ENCODE peak calls at places on chromosome 22, in six cellular contexts. R is CD8-positive, alpha-beta T cell; V is kidney; H is mesendoderm; N is transverse colon; Y is left ventricle myocardium inferior. I is an unnamed sample. For H3K4me1, the result is how much of the 10 kb centered on the place peaks cover.

GRCh38 chr22:20244744-20245576 is 23.2 kb downstream of the RTN4R start:
- DNase-seq in R (peak), V (no peak), H (no peak), N (peak), Y (no peak), I (no peak)

GRCh38 chr22:34986461-34986977 is 79.4 kb upstream of the ISX start:
- DNase-seq in R (no peak), V (no peak), H (no peak), N (no peak), Y (no peak), I (no peak)

GRCh38 chr22:37018815-37019308 is 385 bp downstream of the TST start:
- DNase-seq in R (no peak), V (peak), H (peak), N (peak), Y (peak), I (peak)

GRCh38 chr22:20542736-20543135 is 35.3 kb downstream of the MED15 start:
- DNase-seq in R (no peak), V (no peak), H (no peak), N (no peak), Y (no peak), I (no peak)

GRCh38 chr22:48431014-48431413 is 1396.7 kb downstream of the BRD1 start:
- DNase-seq in R (no peak), V (no peak), H (no peak), N (no peak), Y (no peak), I (no peak)

GRCh38 chr22:45240137-45240809 is 421 bp downstream of the KIAA0930 start:
- DNase-seq in R (no peak), V (no peak), H (peak), N (peak), Y (no peak), I (peak)

GRCh38 chr22:33803371-33803770 is 116.9 kb downstream of the LARGE1 start:
- DNase-seq in R (no peak), V (no peak), H (peak), N (no peak), Y (no peak), I (no peak)

GRCh38 chr22:23251445-23252093 is 71.3 kb downstream of the BCR start:
- DNase-seq in R (no peak), V (no peak), H (peak), N (peak), Y (no peak), I (no peak)

GRCh38 chr22:36125994-36126531 is 34.5 kb downstream of the APOL3 start:
- DNase-seq in R (no peak), V (peak), H (no peak), N (no peak), Y (no peak), I (no peak)

GRCh38 chr22:44668190-44668885 is 33.7 kb upstream of the PRR5 start:
- DNase-seq in R (peak), V (peak), H (no peak), N (no peak), Y (no peak), I (peak)

GRCh38 chr22:24803064-24803542 is 2.9 kb upstream of the SGSM1 start:
- DNase-seq in R (peak), V (no peak), H (peak), N (peak), Y (peak), I (peak)

GRCh38 chr22:44718418-44718817 is 16.4 kb downstream of the PRR5 start:
- DNase-seq in R (no peak), V (no peak), H (no peak), N (no peak), Y (no peak), I (no peak)

GRCh38 chr22:49017769-49018330 is 809.8 kb downstream of the BRD1 start:
- DNase-seq in R (no peak), V (peak), H (no peak), N (no peak), Y (no peak), I (peak)

DNA sequence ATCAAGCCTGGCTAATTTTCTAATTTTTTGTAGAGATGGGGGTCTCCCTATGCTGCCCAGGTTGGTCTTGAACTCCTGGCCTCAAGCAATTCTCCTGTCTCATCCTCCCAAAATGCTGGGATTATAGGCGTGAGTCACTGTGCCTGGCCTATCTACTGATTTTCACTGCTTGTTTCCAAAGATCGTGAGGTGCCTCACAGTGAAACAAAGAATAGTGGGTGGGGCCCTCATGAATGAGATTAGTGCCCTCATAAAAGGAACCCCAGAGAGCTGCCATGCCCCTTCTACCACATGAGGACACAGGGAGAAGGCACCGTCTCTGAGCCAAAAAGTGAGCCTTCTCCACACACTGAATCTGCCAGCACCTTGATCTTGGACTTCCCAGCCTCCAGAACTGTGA is 23.5 kb downstream of the TMEM184B start:
- DNase-seq in R (no peak), V (no peak), H (no peak), N (no peak), Y (no peak), I (no peak)
- H3K4me1 ChIP-seq in R (under half), V (under half), H (under half), N (under half), Y (half or more), I (under half)

GRCh38 chr22:31096637-31097274 is 10.6 kb downstream of the SELENOM start:
- DNase-seq in R (no peak), V (no peak), H (no peak), N (no peak), Y (no peak), I (peak)
- H3K4me1 ChIP-seq in R (under half), V (under half), H (under half), N (under half), Y (half or more), I (under half)

GRCh38 chr22:42716221-42716620 is 4.4 kb downstream of the A4GALT start:
- DNase-seq in R (no peak), V (no peak), H (no peak), N (no peak), Y (no peak), I (no peak)
- H3K4me1 ChIP-seq in R (under half), V (under half), H (under half), N (under half), Y (half or more), I (under half)

GRCh38 chr22:46735747-46736608 is 2.1 kb downstream of the CERK start:
- DNase-seq in R (no peak), V (peak), H (peak), N (no peak), Y (no peak), I (peak)
- H3K4me1 ChIP-seq in R (half or more), V (half or more), H (under half), N (under half), Y (half or more), I (under half)

DNA sequence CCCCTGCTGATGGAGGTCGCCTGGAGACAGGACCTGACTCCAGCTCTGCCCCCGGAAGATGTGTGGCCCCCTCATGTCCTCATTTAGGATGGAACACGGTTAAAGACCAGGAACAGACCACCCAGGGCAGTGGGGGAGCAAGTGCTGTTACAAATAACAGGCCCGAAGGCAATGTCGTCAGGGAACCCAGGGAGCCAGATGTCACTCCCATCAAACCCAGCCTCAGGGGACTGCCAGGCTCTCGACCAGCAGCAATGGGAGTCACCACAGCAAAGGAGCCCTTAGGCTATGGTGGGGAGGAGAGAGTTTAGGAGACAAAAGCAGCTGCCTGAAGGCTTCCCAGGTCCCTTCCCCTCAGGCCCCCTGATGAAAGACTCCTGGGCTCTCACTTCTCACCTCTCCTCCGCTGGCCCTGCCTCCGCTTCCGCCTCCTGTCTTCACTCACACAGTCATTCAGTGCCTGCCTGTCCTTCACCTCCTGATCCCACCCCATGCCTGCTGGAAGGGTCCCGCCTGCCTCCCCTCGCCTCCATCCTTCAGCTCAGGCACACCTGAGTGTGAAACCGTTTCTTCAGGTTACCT is 4.4 kb downstream of the RPS19BP1 start:
- DNase-seq in R (no peak), V (peak), H (peak), N (peak), Y (no peak), I (peak)
- H3K4me1 ChIP-seq in R (half or more), V (half or more), H (under half), N (under half), Y (half or more), I (under half)

I was measured in endodermal cell.